ENCODE peak calls at places on chromosomes 7 and 10, in seven cellular contexts. One of them, this sample, is unnamed.

GRCh38 chr10:131253931-131254865 is 57.3 kb downstream of the TCERG1L start:
- DNase-seq in HAP-1: no peak
- DNase-seq in AG04450: no peak
- DNase-seq in SJSA1: no peak
- DNase-seq in cardiac muscle cell: no peak
- DNase-seq in endodermal cell: no peak
- DNase-seq in fibroblast of the aortic adventitia: no peak
- DNase-seq in this sample: no peak

GRCh38 chr10:29795856-29796255 is 161.1 kb upstream of the SVIL start:
- DNase-seq in AG04450: no peak
- DNase-seq in HAP-1: no peak
- DNase-seq in fibroblast of the aortic adventitia: peak; percentile 64
- DNase-seq in endodermal cell: no peak
- DNase-seq in cardiac muscle cell: no peak
- DNase-seq in SJSA1: peak; percentile 40
- DNase-seq in this sample: no peak

GRCh38 chr10:75379234-75379724 is 22.3 kb downstream of the ZNF503 start:
- DNase-seq in endodermal cell: no peak
- DNase-seq in cardiac muscle cell: no peak
- DNase-seq in SJSA1: no peak
- DNase-seq in HAP-1: peak; percentile 61
- DNase-seq in AG04450: no peak
- DNase-seq in fibroblast of the aortic adventitia: peak; percentile 37
- DNase-seq in this sample: no peak

GRCh38 chr10:92239185-92239599 is 51.7 kb downstream of the CPEB3 start:
- DNase-seq in AG04450: no peak
- DNase-seq in HAP-1: no peak
- DNase-seq in SJSA1: no peak
- DNase-seq in fibroblast of the aortic adventitia: no peak
- DNase-seq in cardiac muscle cell: no peak
- DNase-seq in endodermal cell: no peak
- DNase-seq in this sample: no peak

GRCh38 chr10:21531164-21531563 is 2.9 kb upstream of the MLLT10 start:
- DNase-seq in fibroblast of the aortic adventitia: no peak
- DNase-seq in SJSA1: peak; percentile 34
- DNase-seq in AG04450: no peak
- DNase-seq in cardiac muscle cell: peak; percentile 65
- DNase-seq in endodermal cell: no peak
- DNase-seq in HAP-1: no peak
- DNase-seq in this sample: no peak

GRCh38 chr10:69316313-69317059 is 38.2 kb downstream of the HK1 start:
- DNase-seq in endodermal cell: peak; percentile 53
- DNase-seq in SJSA1: no peak
- DNase-seq in AG04450: no peak
- DNase-seq in HAP-1: no peak
- DNase-seq in fibroblast of the aortic adventitia: peak; percentile 57
- DNase-seq in cardiac muscle cell: peak; percentile 43
- DNase-seq in this sample: no peak

GRCh38 chr10:102113261-102113955 is 6.8 kb downstream of the LDB1 start:
- DNase-seq in cardiac muscle cell: no peak
- DNase-seq in fibroblast of the aortic adventitia: no peak
- DNase-seq in SJSA1: no peak
- DNase-seq in endodermal cell: peak; percentile 58
- DNase-seq in AG04450: no peak
- DNase-seq in HAP-1: no peak
- DNase-seq in this sample: no peak

GRCh38 chr10:77038412-77038806 is 599.2 kb downstream of the KCNMA1 start:
- DNase-seq in endodermal cell: no peak
- DNase-seq in HAP-1: no peak
- DNase-seq in AG04450: no peak
- DNase-seq in SJSA1: no peak
- DNase-seq in cardiac muscle cell: peak; percentile 11
- DNase-seq in fibroblast of the aortic adventitia: no peak
- DNase-seq in this sample: no peak

GRCh38 chr7:123643495-123644428 is 11.9 kb upstream of the LMOD2 start:
- DNase-seq in AG04450: no peak
- DNase-seq in endodermal cell: peak; percentile 81
- DNase-seq in HAP-1: peak; percentile 60
- DNase-seq in SJSA1: peak; percentile 47
- DNase-seq in cardiac muscle cell: peak; percentile 83
- DNase-seq in fibroblast of the aortic adventitia: peak; percentile 87
- DNase-seq in this sample: peak; percentile 16

GRCh38 chr10:58963101-58963534 is 213.3 kb upstream of the PHYHIPL start:
- DNase-seq in SJSA1: no peak
- DNase-seq in endodermal cell: peak; percentile 81
- DNase-seq in fibroblast of the aortic adventitia: no peak
- DNase-seq in cardiac muscle cell: no peak
- DNase-seq in HAP-1: peak; percentile 62
- DNase-seq in AG04450: no peak
- DNase-seq in this sample: no peak

GRCh38 chr10:7752251-7752650 is 35.5 kb downstream of the KIN start:
- DNase-seq in fibroblast of the aortic adventitia: no peak
- DNase-seq in cardiac muscle cell: no peak
- DNase-seq in AG04450: no peak
- DNase-seq in SJSA1: no peak
- DNase-seq in endodermal cell: no peak
- DNase-seq in HAP-1: no peak
- DNase-seq in this sample: no peak

GRCh38 chr10:48453451-48454301 is 147.2 kb downstream of the MAPK8 start:
- DNase-seq in endodermal cell: no peak
- DNase-seq in cardiac muscle cell: no peak
- DNase-seq in AG04450: no peak
- DNase-seq in fibroblast of the aortic adventitia: no peak
- DNase-seq in HAP-1: no peak
- DNase-seq in SJSA1: no peak
- DNase-seq in this sample: no peak

GRCh38 chr7:14745076-14745475 is 157.5 kb downstream of the DGKB start:
- DNase-seq in endodermal cell: no peak
- DNase-seq in cardiac muscle cell: no peak
- DNase-seq in HAP-1: no peak
- DNase-seq in fibroblast of the aortic adventitia: no peak
- DNase-seq in AG04450: no peak
- DNase-seq in SJSA1: no peak
- DNase-seq in this sample: no peak

GRCh38 chr7:14734839-14735321 is 167.7 kb downstream of the DGKB start:
- DNase-seq in SJSA1: no peak
- DNase-seq in AG04450: no peak
- DNase-seq in HAP-1: peak; percentile 16
- DNase-seq in endodermal cell: peak; percentile 91
- DNase-seq in cardiac muscle cell: no peak
- DNase-seq in fibroblast of the aortic adventitia: no peak
- DNase-seq in this sample: no peak

GRCh38 chr7:14740606-14741005 is 161.9 kb downstream of the DGKB start:
- DNase-seq in fibroblast of the aortic adventitia: no peak
- DNase-seq in endodermal cell: no peak
- DNase-seq in HAP-1: no peak
- DNase-seq in cardiac muscle cell: no peak
- DNase-seq in AG04450: no peak
- DNase-seq in SJSA1: no peak
- DNase-seq in this sample: no peak

GRCh38 chr7:14738086-14738485 is 164.5 kb downstream of the DGKB start:
- DNase-seq in AG04450: no peak
- DNase-seq in SJSA1: no peak
- DNase-seq in fibroblast of the aortic adventitia: no peak
- DNase-seq in HAP-1: no peak
- DNase-seq in endodermal cell: no peak
- DNase-seq in cardiac muscle cell: no peak
- DNase-seq in this sample: no peak

GRCh38 chr7:14739496-14740185 is 162.9 kb downstream of the DGKB start:
- DNase-seq in cardiac muscle cell: no peak
- DNase-seq in SJSA1: no peak
- DNase-seq in HAP-1: no peak
- DNase-seq in fibroblast of the aortic adventitia: no peak
- DNase-seq in AG04450: no peak
- DNase-seq in endodermal cell: no peak
- DNase-seq in this sample: no peak
- H3K4me3 ChIP-seq in cardiac muscle cell: no peak overlapping the region
- H3K4me3 ChIP-seq in SJSA1: no peak overlapping the region
- H3K4me3 ChIP-seq in HAP-1: no peak overlapping the region
- H3K4me3 ChIP-seq in fibroblast of the aortic adventitia: no peak overlapping the region
- H3K4me3 ChIP-seq in AG04450: no peak overlapping the region
- H3K4me3 ChIP-seq in endodermal cell: no peak overlapping the region
- H3K4me3 ChIP-seq in this sample: no peak overlapping the region

DNA sequence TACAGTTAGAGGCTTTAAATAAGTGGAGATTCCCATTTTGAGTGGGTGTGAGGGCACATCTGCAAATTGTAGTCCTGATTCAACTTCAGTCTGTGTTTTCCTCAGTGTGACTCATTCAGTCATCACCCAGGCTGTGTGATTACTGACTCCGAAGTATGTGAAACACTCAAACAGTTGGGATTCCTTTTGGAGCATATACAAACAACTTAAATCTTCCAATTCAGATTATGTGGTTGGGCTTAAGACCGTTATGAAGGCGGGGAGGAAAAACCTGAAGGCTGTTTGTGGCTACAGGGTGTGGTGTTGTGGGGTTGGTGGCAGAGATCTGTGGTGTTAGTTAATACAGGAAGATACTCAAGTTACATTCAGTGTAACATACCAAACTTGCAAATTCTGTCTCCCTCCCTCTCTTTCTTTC is 259.7 kb upstream of the FERD3L start:
- DNase-seq in fibroblast of the aortic adventitia: peak; percentile 97
- DNase-seq in endodermal cell: peak; percentile 68
- DNase-seq in AG04450: peak; percentile 94
- DNase-seq in cardiac muscle cell: peak; percentile 95
- DNase-seq in HAP-1: peak; percentile 32
- DNase-seq in SJSA1: peak; percentile 97
- DNase-seq in this sample: peak; percentile 10
- H3K4me3 ChIP-seq in fibroblast of the aortic adventitia: no peak overlapping the region
- H3K4me3 ChIP-seq in endodermal cell: no peak overlapping the region
- H3K4me3 ChIP-seq in AG04450: no peak overlapping the region
- H3K4me3 ChIP-seq in cardiac muscle cell: no peak overlapping the region
- H3K4me3 ChIP-seq in HAP-1: no peak overlapping the region
- H3K4me3 ChIP-seq in SJSA1: no peak overlapping the region
- H3K4me3 ChIP-seq in this sample: peak overlapping the region; percentile 34

GRCh38 chr10:11148638-11149037 is 131.0 kb downstream of the CELF2 start:
- DNase-seq in HAP-1: no peak
- DNase-seq in AG04450: no peak
- DNase-seq in SJSA1: no peak
- DNase-seq in cardiac muscle cell: no peak
- DNase-seq in endodermal cell: no peak
- DNase-seq in fibroblast of the aortic adventitia: no peak
- DNase-seq in this sample: no peak
- H3K4me3 ChIP-seq in HAP-1: no peak overlapping the region
- H3K4me3 ChIP-seq in AG04450: no peak overlapping the region
- H3K4me3 ChIP-seq in SJSA1: no peak overlapping the region
- H3K4me3 ChIP-seq in cardiac muscle cell: no peak overlapping the region
- H3K4me3 ChIP-seq in endodermal cell: no peak overlapping the region
- H3K4me3 ChIP-seq in fibroblast of the aortic adventitia: no peak overlapping the region
- H3K4me3 ChIP-seq in this sample: no peak overlapping the region

DNA sequence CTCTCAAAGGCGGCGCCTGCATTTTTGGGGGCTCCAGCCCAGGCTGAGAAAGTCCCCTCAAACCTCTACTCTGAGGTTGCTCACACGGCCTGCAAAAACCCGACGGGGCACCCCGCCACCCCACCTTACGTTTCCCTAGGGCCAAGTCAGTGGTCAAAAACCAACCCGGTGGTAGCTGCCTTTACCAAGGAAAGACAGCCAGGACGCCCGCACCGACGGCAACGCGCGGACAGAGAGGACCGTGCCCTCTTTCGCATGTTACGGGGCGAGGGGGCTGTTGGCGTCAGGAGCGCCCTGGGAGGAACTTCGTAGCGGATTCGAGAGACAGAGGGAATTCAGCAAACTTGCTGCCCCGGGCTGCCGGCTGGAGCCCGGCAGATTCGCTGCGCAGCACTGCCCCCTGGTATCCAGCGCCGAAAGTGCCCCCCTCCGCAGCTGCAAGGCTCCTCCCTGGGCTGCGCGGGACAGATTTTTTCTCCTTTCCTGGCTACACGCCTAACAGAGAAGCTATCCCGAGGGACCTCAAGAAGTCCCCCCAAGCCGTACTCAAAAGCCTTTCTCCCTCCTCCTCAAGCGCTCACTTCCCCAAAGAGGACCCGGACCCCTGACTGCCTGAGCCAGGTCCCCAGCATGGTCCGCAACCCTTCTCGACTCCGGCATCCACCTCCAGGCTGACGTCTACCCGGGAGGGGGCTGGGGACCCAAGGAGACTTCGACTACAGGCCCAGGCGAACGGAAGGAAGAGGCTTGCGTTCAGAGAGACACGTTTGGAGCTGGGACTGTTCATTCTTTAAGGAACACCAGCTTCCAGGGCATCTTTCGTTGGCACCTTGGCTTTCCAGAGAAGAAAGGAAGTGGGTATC is 27.7 kb upstream of the VAX1 start:
- DNase-seq in fibroblast of the aortic adventitia: peak; percentile 20
- DNase-seq in endodermal cell: peak; percentile 95
- DNase-seq in cardiac muscle cell: peak; percentile 58
- DNase-seq in HAP-1: peak; percentile 85
- DNase-seq in AG04450: no peak
- DNase-seq in SJSA1: peak; percentile 42
- DNase-seq in this sample: no peak
- H3K4me3 ChIP-seq in fibroblast of the aortic adventitia: no peak overlapping the region
- H3K4me3 ChIP-seq in endodermal cell: peak overlapping the region; percentile 61
- H3K4me3 ChIP-seq in cardiac muscle cell: no peak overlapping the region
- H3K4me3 ChIP-seq in HAP-1: peak overlapping the region; percentile 5
- H3K4me3 ChIP-seq in AG04450: no peak overlapping the region
- H3K4me3 ChIP-seq in SJSA1: no peak overlapping the region
- H3K4me3 ChIP-seq in this sample: peak overlapping the region; percentile 33

This sample was measured in SK-N-MC.